ENCODE peak calls at places on chromosome 14, in four cellular contexts. P is stimulated activated CD4-positive, alpha-beta T cell treated with anti-CD3 and anti-CD28 coated beads, Interleukin-1b, Interleukin-23, amount 100 ng/mL, for 48 hours; K is astrocyte; R is fibroblast of the aortic adventitia. C is an unnamed sample.

GRCh38 chr14:106690333-106690891 is 1164.0 kb downstream of the TMEM121 start:
- DNase-seq in P (no peak), K (no peak), R (no peak), C (no peak)

GRCh38 chr14:32038876-32039275 is 38.2 kb upstream of the ARHGAP5 start:
- DNase-seq in P (no peak), K (peak; percentile 11), R (no peak), C (no peak)

GRCh38 chr14:63178912-63179311 is 25.3 kb upstream of the RHOJ start:
- DNase-seq in P (no peak), K (peak; percentile 99), R (peak; percentile 90), C (no peak)

GRCh38 chr14:95056476-95056875 is 100.9 kb downstream of the DICER1 start:
- DNase-seq in P (no peak), K (no peak), R (no peak), C (no peak)

GRCh38 chr14:94036328-94037167 is 10.4 kb downstream of the OTUB2 start:
- DNase-seq in P (peak; percentile 74), K (peak; percentile 15), R (peak; percentile 76), C (peak; percentile 65)

GRCh38 chr14:79363291-79363690 is 848.0 kb downstream of the DIO2 start:
- DNase-seq in P (no peak), K (no peak), R (no peak), C (no peak)

GRCh38 chr14:101962503-101962874 is 1.9 kb upstream of the DYNC1H1 start:
- DNase-seq in P (no peak), K (peak; percentile 78), R (peak; percentile 85), C (no peak)

GRCh38 chr14:67571275-67571990 is 28.6 kb downstream of the PIGH start:
- DNase-seq in P (peak; percentile 62), K (peak; percentile 23), R (peak; percentile 65), C (peak; percentile 52)

GRCh38 chr14:97644365-97644764 is 847.2 kb downstream of the VRK1 start:
- DNase-seq in P (no peak), K (no peak), R (no peak), C (no peak)

GRCh38 chr14:92959761-92960680 is 37.1 kb downstream of the CHGA start:
- DNase-seq in P (no peak), K (no peak), R (no peak), C (no peak)

GRCh38 chr14:100888789-100889315 is 14.7 kb downstream of the RTL1 start:
- DNase-seq in P (no peak), K (no peak), R (peak; percentile 27), C (no peak)

GRCh38 chr14:52266179-52266578 is 1.3 kb upstream of the PTGDR start:
- DNase-seq in P (no peak), K (peak; percentile 53), R (peak; percentile 99), C (no peak)

GRCh38 chr14:91402278-91403068 is 15.1 kb downstream of the CCDC88C start:
- DNase-seq in P (no peak), K (no peak), R (peak; percentile 48), C (no peak)

GRCh38 chr14:105314287-105315185 is at the start of gene PACS2:
- DNase-seq in P (peak; percentile 65), K (peak; percentile 61), R (peak; percentile 77), C (peak; percentile 85)

GRCh38 chr14:93099643-93100042 is 16.1 kb downstream of the ITPK1 start:
- DNase-seq in P (no peak), K (no peak), R (no peak), C (no peak)

GRCh38 chr14:101018561-101019290 is 115.2 kb upstream of the RTL1 start:
- DNase-seq in P (no peak), K (no peak), R (no peak), C (peak; percentile 2)

GRCh38 chr14:33788116-33788515 is 162.8 kb downstream of the EGLN3 start:
- DNase-seq in P (no peak), K (no peak), R (no peak), C (no peak)

C was measured in T-helper 2 cell treated with Interferon-gamma antibody and Interleukin-4, amounts not matched to agents 5 μg/mL and 100 μg/mL, for 36 hours.